ENCODE peak calls at places on chromosomes 2 and 18, in nine cellular contexts. P, D, F, C, L, H, N, R and O are unnamed samples.

GRCh38 chr2:207930747-207931146 is 94.6 kb downstream of the PLEKHM3 start:
- DNase-seq in P (no peak), D (no peak), F (no peak), C (no peak), L (no peak), H (no peak), N (no peak), R (no peak), O (no peak)

GRCh38 chr2:23037596-23037995 is 347.4 kb upstream of the KLHL29 start:
- DNase-seq in P (no peak), D (no peak), F (no peak), C (no peak), L (no peak), H (no peak), N (no peak), R (no peak), O (no peak)

GRCh38 chr18:22465859-22466602 is 48.3 kb upstream of the CTAGE1 start:
- DNase-seq in P (peak), D (peak), F (peak), C (peak), L (peak), H (peak), N (no peak), R (peak), O (peak)

GRCh38 chr2:238053195-238053776 is 7.5 kb upstream of the SCLY start:
- DNase-seq in P (peak), D (no peak), F (no peak), C (no peak), L (no peak), H (peak), N (no peak), R (peak), O (no peak)

GRCh38 chr2:161085041-161085598 is 75.1 kb upstream of the TANK start:
- DNase-seq in P (no peak), D (no peak), F (peak), C (peak), L (no peak), H (peak), N (no peak), R (no peak), O (no peak)

GRCh38 chr18:47826157-47827074 is 104.0 kb downstream of the SMAD2 start:
- DNase-seq in P (no peak), D (no peak), F (no peak), C (no peak), L (no peak), H (no peak), N (no peak), R (no peak), O (no peak)

GRCh38 chr2:168758970-168759820 is 43.2 kb upstream of the NOSTRIN start:
- DNase-seq in P (peak), D (no peak), F (peak), C (peak), L (peak), H (peak), N (no peak), R (peak), O (peak)

GRCh38 chr18:32271649-32272324 is 81.9 kb downstream of the MEP1B start:
- DNase-seq in P (peak), D (no peak), F (peak), C (peak), L (peak), H (peak), N (no peak), R (peak), O (peak)

GRCh38 chr2:8138525-8138922 is 543.3 kb upstream of the ID2 start:
- DNase-seq in P (no peak), D (no peak), F (no peak), C (no peak), L (no peak), H (no peak), N (no peak), R (no peak), O (no peak)

GRCh38 chr18:904135-905090 is at the start of gene ADCYAP1:
- DNase-seq in P (peak), D (no peak), F (no peak), C (peak), L (no peak), H (peak), N (no peak), R (peak), O (no peak)

GRCh38 chr18:3284501-3284900 is 22.6 kb downstream of the MYL12B start:
- DNase-seq in P (no peak), D (no peak), F (no peak), C (no peak), L (no peak), H (no peak), N (no peak), R (no peak), O (no peak)

DNA sequence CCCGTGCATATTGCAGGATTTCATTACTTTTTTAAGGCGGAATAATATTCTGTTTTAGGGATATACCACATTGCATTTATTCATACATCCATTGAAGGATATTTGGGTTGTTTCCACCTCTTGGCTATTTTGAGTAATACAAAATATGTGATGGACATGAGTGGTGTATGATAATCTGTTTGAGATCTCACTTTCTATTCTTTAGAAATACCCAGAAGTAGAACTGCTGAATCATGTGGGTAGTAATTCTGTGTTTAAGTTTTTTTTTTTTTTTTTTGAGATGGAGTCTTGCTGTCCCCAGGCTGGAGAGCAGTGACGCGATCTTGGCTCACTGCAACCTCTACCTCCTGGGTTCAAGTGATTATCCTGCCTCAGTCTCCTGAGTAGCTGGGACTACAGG is 201.4 kb downstream of the NYAP2 start:
- DNase-seq in P (no peak), D (no peak), F (no peak), C (no peak), L (no peak), H (no peak), N (no peak), R (no peak), O (no peak)
- H3K4me3 ChIP-seq in P (no peak), D (no peak), F (no peak), C (no peak), L (no peak), H (no peak), N (no peak), R (no peak), O (no peak)

GRCh38 chr2:172085460-172086159 is at the start of gene DLX1:
- DNase-seq in P (no peak), D (no peak), F (no peak), C (no peak), L (peak), H (no peak), N (no peak), R (no peak), O (no peak)

GRCh38 chr2:172084734-172085459 is 410 bp upstream of the DLX1 start:
- DNase-seq in P (peak), D (peak), F (peak), C (peak), L (peak), H (peak), N (peak), R (peak), O (peak)

GRCh38 chr2:172087191-172087779 is 2.0 kb downstream of the DLX1 start:
- DNase-seq in P (no peak), D (no peak), F (no peak), C (no peak), L (no peak), H (no peak), N (no peak), R (peak), O (no peak)

GRCh38 chr2:172087780-172088244 is 2.5 kb downstream of the DLX1 start:
- DNase-seq in P (no peak), D (no peak), F (no peak), C (no peak), L (no peak), H (no peak), N (no peak), R (no peak), O (no peak)

GRCh38 chr2:172086349-172087190 is 1.3 kb downstream of the DLX1 start:
- DNase-seq in P (no peak), D (no peak), F (peak), C (no peak), L (no peak), H (no peak), N (peak), R (peak), O (no peak)
- H3K4me3 ChIP-seq in P (peak), D (peak), F (no peak), C (peak), L (peak), H (no peak), N (no peak), R (no peak), O (peak)

GRCh38 chr18:35043207-35043606 is 2.0 kb downstream of the MAPRE2 start:
- DNase-seq in P (no peak), D (no peak), F (peak), C (no peak), L (no peak), H (no peak), N (no peak), R (no peak), O (no peak)

GRCh38 chr18:35047697-35048292 is 6.6 kb downstream of the MAPRE2 start:
- DNase-seq in P (no peak), D (no peak), F (no peak), C (no peak), L (no peak), H (no peak), N (no peak), R (no peak), O (no peak)

GRCh38 chr18:35042389-35043066 is 1.3 kb downstream of the MAPRE2 start:
- DNase-seq in P (no peak), D (no peak), F (peak), C (peak), L (no peak), H (peak), N (no peak), R (no peak), O (no peak)

GRCh38 chr18:35045121-35045520 is 3.9 kb downstream of the MAPRE2 start:
- DNase-seq in P (peak), D (no peak), F (peak), C (no peak), L (no peak), H (peak), N (no peak), R (peak), O (no peak)

GRCh38 chr18:35045808-35046207 is 4.6 kb downstream of the MAPRE2 start:
- DNase-seq in P (no peak), D (no peak), F (no peak), C (no peak), L (no peak), H (no peak), N (no peak), R (no peak), O (no peak)
- H3K4me3 ChIP-seq in P (no peak), D (no peak), F (no peak), C (no peak), L (no peak), H (peak), N (no peak), R (peak), O (no peak)

GRCh38 chr2:236169151-236169721 is 1.1 kb upstream of the GBX2 start:
- DNase-seq in P (no peak), D (no peak), F (peak), C (no peak), L (no peak), H (no peak), N (no peak), R (peak), O (no peak)
- H3K4me3 ChIP-seq in P (no peak), D (no peak), F (peak), C (no peak), L (no peak), H (no peak), N (no peak), R (no peak), O (no peak)